ENCODE peak calls at places on chromosomes 1 and 21, in four cellular contexts. V, R, O and J are unnamed samples.

GRCh38 chr1:197786280-197786679 is 11.0 kb upstream of the DENND1B start:
- DNase-seq in V (no peak), R (no peak), O (peak), J (no peak)

GRCh38 chr21:35100351-35100771 is 51.3 kb upstream of the RUNX1 start:
- DNase-seq in V (peak), R (no peak), O (no peak), J (no peak)

GRCh38 chr1:240883490-240883889 is 271.5 kb upstream of the GREM2 start:
- DNase-seq in V (no peak), R (no peak), O (no peak), J (no peak)

GRCh38 chr1:56099766-56100165 is 479.6 kb downstream of the PLPP3 start:
- DNase-seq in V (no peak), R (peak), O (peak), J (no peak)

GRCh38 chr21:44909719-44910118 is 11.0 kb downstream of the ITGB2 start:
- DNase-seq in V (no peak), R (no peak), O (no peak), J (no peak)

GRCh38 chr1:114703242-114703641 is 7.9 kb upstream of the AMPD1 start:
- DNase-seq in V (no peak), R (no peak), O (no peak), J (no peak)

GRCh38 chr1:6301526-6301925 is 40.6 kb upstream of the GPR153 start:
- DNase-seq in V (no peak), R (no peak), O (no peak), J (no peak)

GRCh38 chr1:156499703-156500577 is 635 bp downstream of the MEF2D start:
- DNase-seq in V (peak), R (no peak), O (peak), J (no peak)

GRCh38 chr1:236489710-236490377 is 33.9 kb upstream of the LGALS8 start:
- DNase-seq in V (peak), R (peak), O (peak), J (no peak)

GRCh38 chr1:43524804-43525203 is 5.9 kb upstream of the PTPRF start:
- DNase-seq in V (no peak), R (no peak), O (no peak), J (no peak)

GRCh38 chr1:181482521-181483083 is 715 bp upstream of the CACNA1E start:
- DNase-seq in V (no peak), R (no peak), O (peak), J (peak)

GRCh38 chr21:46552274-46552673 is 52.6 kb downstream of the S100B start:
- DNase-seq in V (no peak), R (no peak), O (no peak), J (no peak)

GRCh38 chr1:61290525-61290924 is 208.2 kb downstream of the NFIA start:
- DNase-seq in V (no peak), R (no peak), O (no peak), J (no peak)

GRCh38 chr1:30883389-30884172 is 25.0 kb downstream of the SDC3 start:
- DNase-seq in V (no peak), R (no peak), O (no peak), J (no peak)

GRCh38 chr1:22918644-22919043 is 54.0 kb downstream of the LACTBL1 start:
- DNase-seq in V (no peak), R (no peak), O (no peak), J (no peak)

GRCh38 chr1:34744851-34745250 is 10.0 kb upstream of the GJB5 start:
- DNase-seq in V (no peak), R (no peak), O (no peak), J (no peak)

GRCh38 chr1:39576016-39576657 is 453 bp downstream of the PABPC4 start:
- DNase-seq in V (peak), R (no peak), O (peak), J (peak)

GRCh38 chr1:235708390-235708962 is 58.9 kb upstream of the GNG4 start:
- DNase-seq in V (no peak), R (peak), O (peak), J (no peak)

GRCh38 chr1:153849487-153850185 is 73.1 kb downstream of the GATAD2B start:
- DNase-seq in V (no peak), R (no peak), O (no peak), J (no peak)

GRCh38 chr1:164617607-164618564 is 58.9 kb downstream of the PBX1 start:
- DNase-seq in V (no peak), R (peak), O (peak), J (no peak)

GRCh38 chr21:22125581-22125980 is 1127.4 kb downstream of the NCAM2 start:
- DNase-seq in V (no peak), R (no peak), O (no peak), J (no peak)

GRCh38 chr1:180213401-180214177 is 16.5 kb upstream of the LHX4 start:
- DNase-seq in V (no peak), R (no peak), O (peak), J (no peak)

GRCh38 chr21:34243562-34243961 is 120.2 kb upstream of the KCNE2 start:
- DNase-seq in V (no peak), R (peak), O (peak), J (no peak)

GRCh38 chr21:44702973-44703730 is 6.2 kb downstream of the KRTAP10-12 start:
- DNase-seq in V (no peak), R (no peak), O (no peak), J (no peak)

GRCh38 chr1:3022976-3023375 is 1.7 kb downstream of the ACTRT2 start:
- DNase-seq in V (no peak), R (no peak), O (no peak), J (no peak)

GRCh38 chr1:233901495-233901894 is 3.0 kb upstream of the SLC35F3 start:
- DNase-seq in V (no peak), R (no peak), O (no peak), J (no peak)

GRCh38 chr1:233897325-233898162 is 6.9 kb upstream of the SLC35F3 start:
- DNase-seq in V (no peak), R (no peak), O (no peak), J (no peak)
- H3K4me3 ChIP-seq in V (no peak), R (no peak), O (no peak), J (no peak)

GRCh38 chr1:28508435-28508754 is 2.6 kb downstream of the RCC1 start:
- DNase-seq in V (no peak), R (no peak), O (peak), J (no peak)
- H3K4me3 ChIP-seq in V (no peak), R (peak), O (peak), J (peak)

GRCh38 chr1:201949491-201949890 is 3.1 kb upstream of the LMOD1 start:
- DNase-seq in V (no peak), R (peak), O (peak), J (no peak)

GRCh38 chr1:201945157-201945556 is 1.2 kb downstream of the LMOD1 start:
- DNase-seq in V (no peak), R (no peak), O (peak), J (no peak)

GRCh38 chr1:201945863-201946223 is 505 bp downstream of the LMOD1 start:
- DNase-seq in V (no peak), R (no peak), O (peak), J (no peak)

GRCh38 chr1:201946224-201946908 is at the start of gene LMOD1:
- DNase-seq in V (peak), R (peak), O (peak), J (peak)

DNA sequence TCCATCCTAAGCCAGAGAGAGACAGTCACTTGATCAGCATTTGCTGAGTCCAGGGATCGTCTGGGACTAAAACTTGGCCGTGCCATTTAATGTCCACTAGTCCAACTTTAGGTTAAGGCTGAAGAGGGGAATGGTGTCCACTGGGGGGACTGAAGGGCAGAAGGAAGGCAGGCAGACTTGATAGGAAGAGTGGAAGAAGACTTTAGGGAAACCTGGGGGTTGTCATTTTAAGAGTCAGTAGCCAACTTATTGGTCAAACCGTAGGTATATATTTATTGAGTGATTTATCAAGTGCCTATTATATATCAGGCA is 1.3 kb upstream of the LMOD1 start:
- DNase-seq in V (no peak), R (no peak), O (peak), J (no peak)
- H3K4me3 ChIP-seq in V (peak), R (no peak), O (peak), J (no peak)

DNA sequence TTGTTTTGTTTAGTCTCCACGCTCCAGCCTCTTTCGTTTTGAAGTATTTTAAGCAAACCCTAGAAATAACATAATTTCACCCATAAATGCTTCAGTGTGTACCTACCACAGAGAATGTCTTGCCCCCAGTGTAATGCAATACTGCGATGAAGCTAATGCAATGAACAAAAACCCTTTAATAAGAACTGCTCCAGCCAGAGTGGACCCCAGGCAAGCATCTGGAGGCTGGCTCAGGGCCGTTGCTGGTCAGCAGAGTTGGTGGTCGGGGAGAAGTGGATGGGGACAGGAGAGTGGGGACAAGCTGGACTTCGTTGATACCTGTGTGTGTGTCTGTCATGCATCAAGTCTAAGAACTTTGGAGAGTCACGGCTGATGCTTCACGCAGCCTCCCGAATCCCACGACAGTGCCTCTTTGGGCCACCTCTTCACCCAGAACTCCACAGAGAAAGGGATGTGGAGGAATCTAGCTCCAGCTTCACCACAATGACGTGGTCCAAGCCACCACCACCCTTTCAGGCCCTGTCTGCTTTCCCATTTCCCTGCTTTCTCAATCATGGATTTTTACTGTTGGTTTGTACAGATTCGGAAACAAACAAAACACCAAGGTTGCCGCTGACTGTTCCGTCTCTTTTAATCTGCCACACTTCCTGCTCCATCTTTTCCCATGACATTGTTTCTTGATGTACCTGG is 108.6 kb upstream of the ERRFI1 start:
- DNase-seq in V (no peak), R (peak), O (peak), J (no peak)
- H3K4me3 ChIP-seq in V (peak), R (peak), O (peak), J (no peak)